ENCODE peak calls at places on chromosome 7, in five cellular contexts. C is K562, H is H1, E is A549, B is HepG2. V is an unnamed sample.
A peak's percentile ranks its signal among the peaks of the same experiment; 100 is the strongest.

GRCh38 chr7:156015237-156016020 is 203.2 kb upstream of the SHH start:
- DNase-seq in C (no peak), H (no peak), E (no peak), B (no peak), V (no peak)

GRCh38 chr7:101939136-101939695 is 121.8 kb downstream of the CUX1 start:
- DNase-seq in C (no peak), H (no peak), E (no peak), B (no peak), V (no peak)

GRCh38 chr7:94655884-94656657 is at the start of gene SGCE:
- DNase-seq in C (peak; percentile 38), H (peak; percentile 56), E (peak; percentile 55), B (peak; percentile 65), V (peak; percentile 71)

GRCh38 chr7:128171342-128171918 is 69.6 kb upstream of the LEP start:
- DNase-seq in C (no peak), H (no peak), E (no peak), B (no peak), V (no peak)

GRCh38 chr7:130070900-130071622 is 727 bp downstream of the KLHDC10 start:
- DNase-seq in C (no peak), H (no peak), E (peak; percentile 35), B (no peak), V (no peak)

GRCh38 chr7:145088111-145088745 is 252.4 kb upstream of the TPK1 start:
- DNase-seq in C (no peak), H (no peak), E (no peak), B (no peak), V (no peak)

GRCh38 chr7:95590387-95591248 is 5.7 kb downstream of the PDK4 start:
- DNase-seq in C (no peak), H (no peak), E (no peak), B (peak; percentile 72), V (no peak)

GRCh38 chr7:24767878-24768569 is 10.8 kb upstream of the GSDME start:
- DNase-seq in C (no peak), H (no peak), E (no peak), B (no peak), V (no peak)

GRCh38 chr7:121278120-121279021 is 50.4 kb upstream of the WNT16 start:
- DNase-seq in C (no peak), H (no peak), E (no peak), B (no peak), V (peak; percentile 76)

GRCh38 chr7:132061931-132062330 is 505.5 kb upstream of the PODXL start:
- DNase-seq in C (no peak), H (no peak), E (no peak), B (no peak), V (peak; percentile 15)

GRCh38 chr7:148483941-148484340 is 106.6 kb upstream of the C7orf33 start:
- DNase-seq in C (no peak), H (no peak), E (no peak), B (no peak), V (no peak)

GRCh38 chr7:156000601-156001396 is 188.5 kb upstream of the SHH start:
- DNase-seq in C (no peak), H (no peak), E (no peak), B (no peak), V (no peak)

GRCh38 chr7:50088463-50089129 is 4.5 kb downstream of the ZPBP start:
- DNase-seq in C (no peak), H (no peak), E (no peak), B (no peak), V (no peak)

GRCh38 chr7:52726986-52727385 is 308.4 kb upstream of the POM121L12 start:
- DNase-seq in C (no peak), H (no peak), E (no peak), B (no peak), V (no peak)

GRCh38 chr7:44431091-44431608 is 59.3 kb downstream of the NUDCD3 start:
- DNase-seq in C (no peak), H (peak; percentile 15), E (no peak), B (peak; percentile 31), V (peak; percentile 28)

GRCh38 chr7:59986-60675 is 132.2 kb upstream of the FAM20C start:
- DNase-seq in C (no peak), H (no peak), E (no peak), B (no peak), V (no peak)

GRCh38 chr7:85595639-85596268 is 408.9 kb upstream of the SEMA3D start:
- DNase-seq in C (no peak), H (no peak), E (no peak), B (no peak), V (peak; percentile 75)

GRCh38 chr7:129825005-129825553 is 127.7 kb downstream of the UBE2H start:
- DNase-seq in C (peak; percentile 90), H (peak; percentile 95), E (peak; percentile 87), B (peak; percentile 78), V (no peak)

GRCh38 chr7:78226059-78226658 is 427.6 kb downstream of the PHTF2 start:
- DNase-seq in C (peak; percentile 65), H (peak; percentile 19), E (peak; percentile 15), B (peak; percentile 16), V (peak; percentile 45)

GRCh38 chr7:104366390-104366789 is 38.0 kb downstream of the LHFPL3 start:
- DNase-seq in C (no peak), H (no peak), E (no peak), B (no peak), V (no peak)

GRCh38 chr7:19069842-19070241 is 47.6 kb downstream of the TWIST1 start:
- DNase-seq in C (no peak), H (no peak), E (no peak), B (no peak), V (peak; percentile 24)

GRCh38 chr7:116736927-116737715 is 65.1 kb downstream of the MET start:
- DNase-seq in C (no peak), H (no peak), E (no peak), B (peak; percentile 58), V (peak; percentile 48)

GRCh38 chr7:143222782-143223181 is 945 bp downstream of the TAS2R40 start:
- DNase-seq in C (no peak), H (no peak), E (no peak), B (no peak), V (no peak)

GRCh38 chr7:13639416-13639815 is 350.1 kb downstream of the ETV1 start:
- DNase-seq in C (no peak), H (no peak), E (no peak), B (no peak), V (no peak)

GRCh38 chr7:31788891-31789680 is 102.1 kb downstream of the PPP1R17 start:
- DNase-seq in C (no peak), H (no peak), E (no peak), B (no peak), V (peak; percentile 24)

GRCh38 chr7:31788445-31788844 is 101.4 kb downstream of the PPP1R17 start:
- DNase-seq in C (no peak), H (no peak), E (no peak), B (no peak), V (peak; percentile 59)

GRCh38 chr7:31796375-31796774 is 109.4 kb downstream of the PPP1R17 start:
- DNase-seq in C (no peak), H (no peak), E (no peak), B (no peak), V (peak; percentile 51)

GRCh38 chr7:31794851-31795250 is 107.8 kb downstream of the PPP1R17 start:
- DNase-seq in C (no peak), H (no peak), E (no peak), B (no peak), V (no peak)

DNA sequence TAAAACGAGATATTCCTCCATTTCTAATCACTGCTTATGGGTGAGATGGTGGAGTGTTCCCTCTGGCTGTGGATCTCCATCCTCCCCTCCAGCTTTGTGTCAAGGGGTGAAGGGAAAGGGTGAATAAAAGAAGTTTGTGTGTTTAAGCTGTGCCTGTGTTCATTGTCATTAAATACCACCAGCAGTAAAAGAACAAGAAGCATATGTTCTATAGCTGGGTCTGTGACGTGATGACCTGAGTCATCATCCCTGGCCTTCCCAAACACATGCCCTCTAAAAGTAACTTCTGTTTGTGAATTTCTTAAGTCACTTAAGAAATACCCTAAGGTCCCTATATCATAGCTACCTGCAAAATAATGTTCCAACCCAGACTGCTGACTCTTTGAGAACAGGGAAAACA is 104.9 kb downstream of the PPP1R17 start:
- DNase-seq in C (no peak), H (no peak), E (no peak), B (no peak), V (peak; percentile 72)
- TF ChIP-seq MAFK in C (no peak), H (no peak), E (no peak), B (no peak), V (no peak)

GRCh38 chr7:4134204-4134603 is 547.9 kb upstream of the FOXK1 start:
- DNase-seq in C (no peak), H (no peak), E (no peak), B (peak; percentile 8), V (no peak)

GRCh38 chr7:4138866-4139265 is 543.2 kb upstream of the FOXK1 start:
- DNase-seq in C (no peak), H (no peak), E (no peak), B (no peak), V (no peak)

GRCh38 chr7:4134631-4135030 is 547.5 kb upstream of the FOXK1 start:
- DNase-seq in C (no peak), H (no peak), E (no peak), B (peak; percentile 8), V (no peak)

GRCh38 chr7:4136036-4136435 is 546.1 kb upstream of the FOXK1 start:
- DNase-seq in C (no peak), H (peak; percentile 34), E (no peak), B (no peak), V (no peak)

DNA sequence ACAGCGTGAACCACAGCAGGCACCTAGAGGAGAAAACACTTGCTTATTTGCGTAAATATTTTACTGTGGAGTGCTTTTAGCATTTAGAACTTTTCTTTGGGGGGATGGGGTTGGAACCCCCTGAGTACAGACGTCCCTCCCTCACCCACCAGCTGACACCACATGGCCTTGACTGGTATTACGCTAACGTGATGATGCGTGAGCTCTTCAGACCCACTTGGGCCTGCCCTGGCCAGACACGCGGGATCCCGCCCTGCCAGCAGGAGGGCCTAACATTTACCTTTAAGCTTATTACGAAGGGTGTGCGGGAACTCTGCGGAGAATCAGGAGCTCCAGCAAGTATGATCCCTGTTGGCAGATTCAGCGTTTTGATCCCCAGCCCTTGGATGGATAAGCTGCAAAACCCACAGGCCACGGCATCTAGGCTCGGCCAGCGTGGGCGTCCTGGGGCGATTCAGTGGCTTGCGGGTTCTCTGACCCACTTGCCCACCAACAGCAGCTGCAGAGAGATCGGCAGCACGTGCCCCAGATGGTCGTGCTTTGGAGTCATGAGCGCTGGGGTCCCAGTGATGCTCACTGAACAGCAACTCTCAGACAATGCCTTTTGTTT is 545.5 kb upstream of the FOXK1 start:
- DNase-seq in C (no peak), H (no peak), E (no peak), B (peak; percentile 19), V (no peak)
- TF ChIP-seq MAFK in C (no peak), H (no peak), E (no peak), B (no peak), V (no peak)

GRCh38 chr7:69860486-69860885 is 262.2 kb downstream of the AUTS2 start:
- DNase-seq in C (no peak), H (no peak), E (no peak), B (no peak), V (no peak)
- TF ChIP-seq MAFK in C (no peak), H (no peak), E (no peak), B (no peak), V (no peak)

GRCh38 chr7:1952169-1952760 is 280.5 kb downstream of the MAD1L1 start:
- DNase-seq in C (no peak), H (no peak), E (no peak), B (no peak), V (no peak)
- TF ChIP-seq MAFK in C (no peak), H (no peak), E (no peak), B (no peak), V (no peak)

V was measured in IMR-90.